ENCODE peak calls at places on chromosomes 1 and 21, in five cellular contexts. C, X, F, Z and W are unnamed samples.

GRCh38 chr1:227152525-227152924 is 165.8 kb downstream of the CDC42BPA start:
- DNase-seq in X (no peak), C (no peak), F (no peak), Z (no peak), W (no peak)

GRCh38 chr1:214514032-214514818 is 37.2 kb downstream of the PTPN14 start:
- DNase-seq in Z (no peak), F (no peak), C (no peak), X (no peak), W (no peak)

GRCh38 chr1:161994153-161994814 is 29.4 kb downstream of the OLFML2B start:
- DNase-seq in F (peak), X (no peak), C (peak), Z (no peak), W (no peak)

GRCh38 chr1:3407021-3407420 is 47.4 kb upstream of the ARHGEF16 start:
- DNase-seq in C (no peak), Z (no peak), X (no peak), F (no peak), W (peak)

GRCh38 chr1:169031566-169032224 is 74.8 kb upstream of the ATP1B1 start:
- DNase-seq in F (peak), C (no peak), Z (no peak), X (no peak), W (no peak)

GRCh38 chr1:182993746-182994145 is 29.5 kb upstream of the LAMC1 start:
- DNase-seq in Z (no peak), C (no peak), X (no peak), F (no peak), W (no peak)

GRCh38 chr1:94559921-94560320 is 18.4 kb upstream of the F3 start:
- DNase-seq in Z (no peak), F (no peak), X (no peak), C (no peak), W (no peak)

GRCh38 chr1:21822349-21822748 is 10.3 kb downstream of the LDLRAD2 start:
- DNase-seq in F (no peak), X (no peak), Z (no peak), C (no peak), W (peak)

GRCh38 chr1:239125027-239125426 is 261.3 kb upstream of the CHRM3 start:
- DNase-seq in F (no peak), Z (no peak), C (no peak), X (no peak), W (no peak)

GRCh38 chr1:39425151-39425550 is 66.3 kb upstream of the BMP8A start:
- DNase-seq in Z (no peak), F (no peak), X (no peak), C (no peak), W (no peak)

GRCh38 chr21:45034556-45035476 is 39.6 kb upstream of the ADARB1 start:
- DNase-seq in F (peak), Z (no peak), X (no peak), C (no peak), W (peak)

GRCh38 chr1:15261155-15262002 is 14.4 kb downstream of the FHAD1 start:
- DNase-seq in X (peak), F (peak), C (peak), Z (peak), W (peak)

GRCh38 chr1:68758666-68759209 is 261.9 kb upstream of the DEPDC1 start:
- DNase-seq in F (no peak), X (no peak), Z (no peak), C (no peak), W (no peak)

GRCh38 chr1:167099851-167100250 is 6.0 kb downstream of the STYXL2 start:
- DNase-seq in Z (no peak), F (no peak), X (no peak), C (no peak), W (no peak)

GRCh38 chr1:33876970-33877680 is 13.2 kb downstream of the HMGB4 start:
- DNase-seq in C (no peak), X (no peak), Z (peak), F (no peak), W (no peak)

GRCh38 chr1:204416589-204417230 is 5.1 kb upstream of the PPP1R15B start:
- DNase-seq in X (no peak), Z (no peak), F (no peak), C (no peak), W (no peak)

GRCh38 chr1:159008744-159009188 is 941 bp upstream of the IFI16 start:
- DNase-seq in X (no peak), C (peak), Z (peak), F (no peak), W (no peak)

GRCh38 chr21:33286600-33287456 is 20.7 kb downstream of the IL10RB start:
- DNase-seq in X (peak), Z (peak), C (peak), F (peak), W (no peak)

GRCh38 chr1:36322085-36322785 is 1.2 kb downstream of the EVA1B start:
- DNase-seq in F (peak), C (no peak), Z (no peak), X (no peak), W (peak)

GRCh38 chr1:78560811-78561210 is 59.4 kb upstream of the IFI44L start:
- DNase-seq in F (no peak), X (no peak), C (no peak), Z (no peak), W (no peak)

GRCh38 chr1:52904590-52905375 is 16.8 kb downstream of the ECHDC2 start:
- DNase-seq in X (peak), Z (no peak), C (no peak), F (no peak), W (no peak)

GRCh38 chr1:68953316-68953715 is 456.4 kb upstream of the DEPDC1 start:
- DNase-seq in Z (no peak), F (no peak), C (no peak), X (no peak), W (no peak)

GRCh38 chr1:30335389-30335996 is 387.9 kb downstream of the MATN1 start:
- DNase-seq in C (no peak), X (no peak), F (no peak), Z (no peak), W (no peak)

GRCh38 chr1:218412181-218412580 is 67.0 kb downstream of the TGFB2 start:
- DNase-seq in F (no peak), X (no peak), Z (no peak), C (no peak), W (no peak)

GRCh38 chr1:10308001-10308400 is 90.9 kb upstream of the PGD start:
- DNase-seq in Z (peak), X (no peak), F (no peak), C (no peak), W (no peak)

GRCh38 chr1:248576219-248576980 is 1.8 kb upstream of the OR2T34 start:
- DNase-seq in Z (no peak), F (no peak), X (no peak), C (no peak), W (no peak)

DNA sequence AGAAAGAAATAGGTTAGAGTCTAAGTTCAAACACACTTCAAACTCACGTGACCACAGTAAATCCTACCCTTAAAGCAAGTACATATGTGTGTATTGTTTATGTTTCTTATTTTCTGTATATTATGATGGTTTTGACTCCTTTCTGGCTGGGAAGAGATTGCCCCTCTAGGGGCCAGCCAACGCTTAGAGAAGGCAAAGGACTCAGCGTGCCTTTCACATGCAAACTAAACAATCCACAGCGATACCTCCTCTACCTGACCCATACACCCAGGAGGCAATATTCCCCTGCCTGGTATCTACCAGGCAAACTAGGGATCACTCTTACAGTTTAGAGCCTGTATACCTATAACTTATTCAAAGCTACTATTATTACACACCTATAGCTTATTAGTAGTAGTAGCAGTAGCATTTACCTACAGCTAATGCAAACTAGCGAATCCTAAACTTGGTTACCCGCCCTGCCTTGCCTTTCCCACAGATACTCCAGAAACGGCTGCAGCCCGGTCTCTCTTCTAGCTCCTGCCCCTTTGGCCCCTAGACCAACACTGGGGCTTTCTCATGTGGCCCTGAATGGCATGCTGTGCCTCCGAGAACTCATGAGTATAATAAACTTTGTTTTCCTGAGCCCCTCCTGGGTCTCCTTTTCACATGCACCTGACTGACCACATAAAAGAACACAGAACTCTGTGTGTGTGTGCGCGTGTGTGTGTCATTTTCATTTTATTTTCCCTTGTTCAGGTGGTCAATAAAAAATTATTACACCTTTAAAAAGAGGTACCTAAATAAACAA is 14.0 kb downstream of the NRIP1 start:
- DNase-seq in Z (no peak), F (no peak), C (peak), X (no peak), W (no peak)
- TF ChIP-seq POLR2A in Z (no peak), F (no peak), C (peak), X (no peak), W (no peak)

GRCh38 chr1:86913399-86913895 is 479 bp downstream of the SELENOF start:
- DNase-seq in X (no peak), C (peak), F (no peak), Z (peak), W (peak)

GRCh38 chr1:86913896-86914634 is at the start of gene SELENOF:
- DNase-seq in C (peak), F (peak), X (peak), Z (peak), W (peak)

GRCh38 chr1:86915737-86916235 is 1.4 kb downstream of the HS2ST1 start:
- DNase-seq in X (no peak), C (no peak), F (no peak), Z (no peak), W (no peak)

GRCh38 chr1:86914998-86915736 is 732 bp downstream of the HS2ST1 start:
- DNase-seq in C (peak), F (peak), Z (peak), X (peak), W (peak)

GRCh38 chr1:86914635-86914997 is at the start of gene HS2ST1:
- DNase-seq in C (no peak), F (no peak), Z (no peak), X (no peak), W (no peak)
- TF ChIP-seq POLR2A in C (peak), F (peak), Z (peak), X (no peak), W (peak)

GRCh38 chr1:150149490-150150453 is at the start of gene PLEKHO1:
- DNase-seq in X (peak), Z (peak), C (peak), F (peak), W (peak)
- TF ChIP-seq POLR2A in X (peak), Z (no peak), C (peak), F (peak), W (no peak)

GRCh38 chr1:8866173-8866791 is 12.2 kb downstream of the ENO1 start:
- DNase-seq in Z (no peak), X (no peak), F (no peak), C (no peak), W (no peak)
- TF ChIP-seq POLR2A in Z (no peak), X (no peak), F (no peak), C (no peak), W (no peak)

GRCh38 chr1:66533804-66534745 is at the start of gene SGIP1:
- DNase-seq in X (peak), Z (peak), C (peak), F (peak), W (peak)

GRCh38 chr1:66535853-66536252 is 1.9 kb downstream of the SGIP1 start:
- DNase-seq in C (no peak), Z (no peak), F (no peak), X (no peak), W (no peak)

GRCh38 chr1:66535149-66535548 is 1.2 kb downstream of the SGIP1 start:
- DNase-seq in Z (no peak), F (no peak), C (no peak), X (no peak), W (no peak)

GRCh38 chr1:66532214-66532613 is 1.7 kb upstream of the SGIP1 start:
- DNase-seq in X (no peak), F (no peak), C (no peak), Z (no peak), W (no peak)

DNA sequence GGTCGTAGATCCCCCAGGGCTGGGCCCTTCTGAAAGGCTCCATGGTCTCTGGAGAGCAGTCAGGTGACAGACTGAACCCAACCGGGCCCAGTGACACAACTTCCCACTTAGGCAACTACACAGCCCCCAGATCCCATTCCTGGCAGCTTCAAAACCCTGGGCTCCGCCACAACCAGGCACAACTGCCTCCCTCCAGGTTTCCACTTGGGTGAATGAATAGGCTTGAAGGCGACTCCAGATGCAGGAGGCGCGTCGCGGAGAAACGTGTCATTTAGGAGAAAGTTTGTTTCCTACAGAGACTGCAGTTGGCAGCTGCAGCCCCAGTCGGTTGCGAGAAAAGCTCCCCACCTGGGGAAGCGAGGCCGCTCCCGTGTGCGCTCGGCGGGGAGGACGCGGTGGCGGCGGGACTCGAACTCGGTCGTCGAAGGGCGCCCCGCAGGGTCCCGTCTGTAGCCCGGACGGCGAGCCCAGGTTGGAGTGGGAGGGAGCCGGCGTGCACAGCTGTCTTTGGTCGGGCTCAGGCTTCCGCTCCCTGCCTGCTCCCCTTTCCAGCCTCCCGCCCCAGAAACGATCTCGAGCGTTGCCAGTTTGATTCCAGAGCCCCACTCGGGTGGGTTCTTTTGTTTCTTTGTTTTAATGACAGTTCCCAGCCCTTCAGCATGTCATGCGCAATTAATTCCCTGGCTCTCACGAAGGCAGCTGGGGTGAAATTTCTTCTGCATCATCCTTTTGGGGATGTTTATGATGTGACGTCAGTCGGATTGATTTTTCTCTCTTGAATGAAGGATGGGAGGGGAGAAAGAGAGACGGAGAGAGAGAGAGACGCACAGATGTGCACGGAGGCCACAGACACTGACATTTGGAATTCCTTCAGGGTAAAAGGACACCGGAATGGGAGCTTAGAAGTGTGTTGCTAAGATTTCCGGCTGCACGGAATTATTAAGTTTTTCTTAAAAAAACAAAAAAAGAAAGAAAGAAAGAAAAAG is 862 bp upstream of the SGIP1 start:
- DNase-seq in C (no peak), X (peak), Z (no peak), F (peak), W (no peak)
- TF ChIP-seq POLR2A in C (no peak), X (no peak), Z (no peak), F (no peak), W (no peak)

GRCh38 chr1:54812801-54813478 is 11.8 kb upstream of the TTC22 start:
- DNase-seq in X (no peak), Z (no peak), C (no peak), F (no peak), W (no peak)
- TF ChIP-seq POLR2A in X (no peak), Z (no peak), C (no peak), F (no peak), W (no peak)

DNA sequence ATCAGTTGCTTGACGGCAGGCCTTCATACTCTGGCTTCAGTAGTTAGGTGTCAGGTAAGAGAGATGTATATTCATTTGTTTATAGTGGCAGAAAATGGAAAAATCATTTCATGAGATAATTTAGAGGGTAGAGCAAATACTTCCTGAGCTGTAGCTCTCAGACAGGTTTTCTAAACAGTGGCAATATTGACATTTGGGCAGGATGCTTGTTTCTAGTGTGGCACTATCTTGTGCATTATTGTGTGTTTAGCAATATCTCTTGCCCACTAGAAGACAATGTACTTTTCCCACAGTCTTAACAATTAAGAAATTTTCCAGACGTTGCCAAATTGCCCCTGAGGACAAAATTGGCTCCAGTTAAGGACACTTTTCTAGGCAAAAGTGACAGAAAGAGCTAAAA is 1143.1 kb downstream of the PLA2G4A start:
- DNase-seq in X (no peak), C (no peak), F (no peak), Z (no peak), W (no peak)
- TF ChIP-seq POLR2A in X (no peak), C (no peak), F (no peak), Z (no peak), W (no peak)